ENCODE peak calls at places on chromosomes 6 and 20, in ten cellular contexts. One of them, this sample, is unnamed.

GRCh38 chr20:13243826-13244376 is 22.8 kb downstream of the ISM1 start:
- DNase-seq in posterior cingulate gyrus: no peak
- DNase-seq in fibroblast of mammary gland: peak
- DNase-seq in EL: no peak
- DNase-seq in GM06990: no peak
- DNase-seq in GM18507: no peak
- DNase-seq in spleen: no peak
- DNase-seq in stimulated activated CD4-positive, alpha-beta T cell treated with anti-CD3 and anti-CD28 coated beads, Interleukin-4, amount 100 ng/mL, for 48 hours: no peak
- DNase-seq in NCI-H345: no peak
- DNase-seq in fibroblast of the aortic adventitia: no peak
- DNase-seq in this sample: no peak

GRCh38 chr6:113560908-113561307 is 296.2 kb upstream of the MARCKS start:
- DNase-seq in posterior cingulate gyrus: no peak
- DNase-seq in fibroblast of mammary gland: peak
- DNase-seq in EL: peak
- DNase-seq in GM06990: no peak
- DNase-seq in GM18507: no peak
- DNase-seq in spleen: no peak
- DNase-seq in stimulated activated CD4-positive, alpha-beta T cell treated with anti-CD3 and anti-CD28 coated beads, Interleukin-4, amount 100 ng/mL, for 48 hours: no peak
- DNase-seq in NCI-H345: no peak
- DNase-seq in fibroblast of the aortic adventitia: peak
- DNase-seq in this sample: no peak

GRCh38 chr6:44561832-44562496 is 174.5 kb downstream of the CDC5L start:
- DNase-seq in posterior cingulate gyrus: no peak
- DNase-seq in fibroblast of mammary gland: no peak
- DNase-seq in EL: no peak
- DNase-seq in GM06990: no peak
- DNase-seq in GM18507: no peak
- DNase-seq in spleen: no peak
- DNase-seq in stimulated activated CD4-positive, alpha-beta T cell treated with anti-CD3 and anti-CD28 coated beads, Interleukin-4, amount 100 ng/mL, for 48 hours: no peak
- DNase-seq in NCI-H345: no peak
- DNase-seq in fibroblast of the aortic adventitia: no peak
- DNase-seq in this sample: no peak

GRCh38 chr6:157217198-157217893 is 106.0 kb downstream of the TMEM242 start:
- DNase-seq in posterior cingulate gyrus: no peak
- DNase-seq in fibroblast of mammary gland: no peak
- DNase-seq in EL: no peak
- DNase-seq in GM06990: no peak
- DNase-seq in GM18507: no peak
- DNase-seq in spleen: no peak
- DNase-seq in stimulated activated CD4-positive, alpha-beta T cell treated with anti-CD3 and anti-CD28 coated beads, Interleukin-4, amount 100 ng/mL, for 48 hours: no peak
- DNase-seq in NCI-H345: no peak
- DNase-seq in fibroblast of the aortic adventitia: no peak
- DNase-seq in this sample: no peak

GRCh38 chr6:17442196-17442595 is 48.8 kb downstream of the CAP2 start:
- DNase-seq in posterior cingulate gyrus: no peak
- DNase-seq in fibroblast of mammary gland: no peak
- DNase-seq in EL: no peak
- DNase-seq in GM06990: no peak
- DNase-seq in GM18507: no peak
- DNase-seq in spleen: no peak
- DNase-seq in stimulated activated CD4-positive, alpha-beta T cell treated with anti-CD3 and anti-CD28 coated beads, Interleukin-4, amount 100 ng/mL, for 48 hours: no peak
- DNase-seq in NCI-H345: no peak
- DNase-seq in fibroblast of the aortic adventitia: no peak
- DNase-seq in this sample: no peak

GRCh38 chr6:125377621-125378020 is 75.9 kb upstream of the HDDC2 start:
- DNase-seq in posterior cingulate gyrus: no peak
- DNase-seq in fibroblast of mammary gland: peak
- DNase-seq in EL: peak
- DNase-seq in GM06990: no peak
- DNase-seq in GM18507: no peak
- DNase-seq in spleen: no peak
- DNase-seq in stimulated activated CD4-positive, alpha-beta T cell treated with anti-CD3 and anti-CD28 coated beads, Interleukin-4, amount 100 ng/mL, for 48 hours: no peak
- DNase-seq in NCI-H345: no peak
- DNase-seq in fibroblast of the aortic adventitia: peak
- DNase-seq in this sample: no peak

GRCh38 chr6:138485005-138485545 is 14.2 kb downstream of the NHSL1 start:
- DNase-seq in posterior cingulate gyrus: no peak
- DNase-seq in fibroblast of mammary gland: peak
- DNase-seq in EL: no peak
- DNase-seq in GM06990: no peak
- DNase-seq in GM18507: no peak
- DNase-seq in spleen: no peak
- DNase-seq in stimulated activated CD4-positive, alpha-beta T cell treated with anti-CD3 and anti-CD28 coated beads, Interleukin-4, amount 100 ng/mL, for 48 hours: no peak
- DNase-seq in NCI-H345: peak
- DNase-seq in fibroblast of the aortic adventitia: peak
- DNase-seq in this sample: no peak

GRCh38 chr6:139853302-139853992 is 479.0 kb upstream of the CITED2 start:
- DNase-seq in posterior cingulate gyrus: no peak
- DNase-seq in fibroblast of mammary gland: no peak
- DNase-seq in EL: peak
- DNase-seq in GM06990: no peak
- DNase-seq in GM18507: no peak
- DNase-seq in spleen: no peak
- DNase-seq in stimulated activated CD4-positive, alpha-beta T cell treated with anti-CD3 and anti-CD28 coated beads, Interleukin-4, amount 100 ng/mL, for 48 hours: no peak
- DNase-seq in NCI-H345: no peak
- DNase-seq in fibroblast of the aortic adventitia: peak
- DNase-seq in this sample: no peak

GRCh38 chr6:74066168-74066871 is 370.3 kb downstream of the CD109 start:
- DNase-seq in posterior cingulate gyrus: no peak
- DNase-seq in fibroblast of mammary gland: peak
- DNase-seq in EL: peak
- DNase-seq in GM06990: no peak
- DNase-seq in GM18507: no peak
- DNase-seq in spleen: no peak
- DNase-seq in stimulated activated CD4-positive, alpha-beta T cell treated with anti-CD3 and anti-CD28 coated beads, Interleukin-4, amount 100 ng/mL, for 48 hours: no peak
- DNase-seq in NCI-H345: no peak
- DNase-seq in fibroblast of the aortic adventitia: no peak
- DNase-seq in this sample: no peak

GRCh38 chr6:169045486-169045885 is 208.2 kb downstream of the THBS2 start:
- DNase-seq in posterior cingulate gyrus: peak
- DNase-seq in fibroblast of mammary gland: no peak
- DNase-seq in EL: no peak
- DNase-seq in GM06990: no peak
- DNase-seq in GM18507: no peak
- DNase-seq in spleen: no peak
- DNase-seq in stimulated activated CD4-positive, alpha-beta T cell treated with anti-CD3 and anti-CD28 coated beads, Interleukin-4, amount 100 ng/mL, for 48 hours: no peak
- DNase-seq in NCI-H345: peak
- DNase-seq in fibroblast of the aortic adventitia: peak
- DNase-seq in this sample: no peak

GRCh38 chr6:6843057-6843627 is 254.6 kb downstream of the LY86 start:
- DNase-seq in posterior cingulate gyrus: no peak
- DNase-seq in fibroblast of mammary gland: peak
- DNase-seq in EL: peak
- DNase-seq in GM06990: no peak
- DNase-seq in GM18507: no peak
- DNase-seq in spleen: no peak
- DNase-seq in stimulated activated CD4-positive, alpha-beta T cell treated with anti-CD3 and anti-CD28 coated beads, Interleukin-4, amount 100 ng/mL, for 48 hours: no peak
- DNase-seq in NCI-H345: no peak
- DNase-seq in fibroblast of the aortic adventitia: peak
- DNase-seq in this sample: no peak

GRCh38 chr6:35493307-35493983 is 3.4 kb downstream of the TEAD3 start:
- DNase-seq in posterior cingulate gyrus: no peak
- DNase-seq in fibroblast of mammary gland: no peak
- DNase-seq in EL: no peak
- DNase-seq in GM06990: no peak
- DNase-seq in GM18507: no peak
- DNase-seq in spleen: no peak
- DNase-seq in stimulated activated CD4-positive, alpha-beta T cell treated with anti-CD3 and anti-CD28 coated beads, Interleukin-4, amount 100 ng/mL, for 48 hours: no peak
- DNase-seq in NCI-H345: no peak
- DNase-seq in fibroblast of the aortic adventitia: no peak
- DNase-seq in this sample: no peak

GRCh38 chr6:149948011-149948410 is 6.2 kb downstream of the ULBP2 start:
- DNase-seq in posterior cingulate gyrus: no peak
- DNase-seq in fibroblast of mammary gland: no peak
- DNase-seq in EL: no peak
- DNase-seq in GM06990: no peak
- DNase-seq in GM18507: no peak
- DNase-seq in spleen: no peak
- DNase-seq in stimulated activated CD4-positive, alpha-beta T cell treated with anti-CD3 and anti-CD28 coated beads, Interleukin-4, amount 100 ng/mL, for 48 hours: no peak
- DNase-seq in NCI-H345: no peak
- DNase-seq in fibroblast of the aortic adventitia: no peak
- DNase-seq in this sample: no peak

GRCh38 chr6:107679457-107679856 is 144.7 kb downstream of the SCML4 start:
- DNase-seq in posterior cingulate gyrus: peak
- DNase-seq in fibroblast of mammary gland: peak
- DNase-seq in EL: peak
- DNase-seq in GM06990: no peak
- DNase-seq in GM18507: no peak
- DNase-seq in spleen: no peak
- DNase-seq in stimulated activated CD4-positive, alpha-beta T cell treated with anti-CD3 and anti-CD28 coated beads, Interleukin-4, amount 100 ng/mL, for 48 hours: no peak
- DNase-seq in NCI-H345: no peak
- DNase-seq in fibroblast of the aortic adventitia: peak
- DNase-seq in this sample: no peak

GRCh38 chr6:43274127-43274915 is 23.7 kb upstream of the SLC22A7 start:
- DNase-seq in posterior cingulate gyrus: no peak
- DNase-seq in fibroblast of mammary gland: no peak
- DNase-seq in EL: no peak
- DNase-seq in GM06990: no peak
- DNase-seq in GM18507: no peak
- DNase-seq in spleen: no peak
- DNase-seq in stimulated activated CD4-positive, alpha-beta T cell treated with anti-CD3 and anti-CD28 coated beads, Interleukin-4, amount 100 ng/mL, for 48 hours: no peak
- DNase-seq in NCI-H345: no peak
- DNase-seq in fibroblast of the aortic adventitia: no peak
- DNase-seq in this sample: no peak

This sample was measured in tibial nerve.